ENCODE peak calls at places on chromosome 1, in ten cellular contexts. One of them, this sample, is unnamed.

GRCh38 chr1:34758751-34759150 is 789 bp upstream of the GJB4 start:
- DNase-seq in breast epithelium: no peak
- DNase-seq in suprapubic skin: no peak
- DNase-seq in colonic mucosa: no peak
- DNase-seq in PC-3: peak
- DNase-seq in CD8-positive, alpha-beta T cell: no peak
- DNase-seq in heart left ventricle: no peak
- DNase-seq in fibroblast of lung: no peak
- DNase-seq in body of pancreas: no peak
- DNase-seq in tibial artery: no peak
- DNase-seq in this sample: no peak

GRCh38 chr1:181166377-181167196 is 78.1 kb downstream of the IER5 start:
- DNase-seq in PC-3: peak
- DNase-seq in fibroblast of lung: peak
- DNase-seq in suprapubic skin: no peak
- DNase-seq in colonic mucosa: peak
- DNase-seq in heart left ventricle: no peak
- DNase-seq in body of pancreas: peak
- DNase-seq in CD8-positive, alpha-beta T cell: peak
- DNase-seq in tibial artery: peak
- DNase-seq in breast epithelium: no peak
- DNase-seq in this sample: peak

GRCh38 chr1:54996869-54997710 is 1.6 kb upstream of the BSND start:
- DNase-seq in heart left ventricle: no peak
- DNase-seq in suprapubic skin: no peak
- DNase-seq in colonic mucosa: no peak
- DNase-seq in CD8-positive, alpha-beta T cell: no peak
- DNase-seq in breast epithelium: no peak
- DNase-seq in body of pancreas: no peak
- DNase-seq in tibial artery: no peak
- DNase-seq in PC-3: no peak
- DNase-seq in fibroblast of lung: peak
- DNase-seq in this sample: peak

GRCh38 chr1:237134929-237135328 is 92.9 kb downstream of the RYR2 start:
- DNase-seq in body of pancreas: no peak
- DNase-seq in breast epithelium: no peak
- DNase-seq in tibial artery: no peak
- DNase-seq in fibroblast of lung: no peak
- DNase-seq in PC-3: no peak
- DNase-seq in suprapubic skin: no peak
- DNase-seq in heart left ventricle: no peak
- DNase-seq in colonic mucosa: no peak
- DNase-seq in CD8-positive, alpha-beta T cell: no peak
- DNase-seq in this sample: no peak

GRCh38 chr1:84442256-84442655 is 36.8 kb upstream of the RPF1 start:
- DNase-seq in CD8-positive, alpha-beta T cell: no peak
- DNase-seq in body of pancreas: no peak
- DNase-seq in PC-3: peak
- DNase-seq in breast epithelium: no peak
- DNase-seq in colonic mucosa: no peak
- DNase-seq in fibroblast of lung: peak
- DNase-seq in tibial artery: no peak
- DNase-seq in heart left ventricle: no peak
- DNase-seq in suprapubic skin: no peak
- DNase-seq in this sample: peak

GRCh38 chr1:14929547-14930223 is 223.9 kb upstream of the TMEM51 start:
- DNase-seq in PC-3: peak
- DNase-seq in heart left ventricle: peak
- DNase-seq in tibial artery: no peak
- DNase-seq in breast epithelium: peak
- DNase-seq in suprapubic skin: no peak
- DNase-seq in CD8-positive, alpha-beta T cell: no peak
- DNase-seq in fibroblast of lung: peak
- DNase-seq in body of pancreas: peak
- DNase-seq in colonic mucosa: peak
- DNase-seq in this sample: no peak

GRCh38 chr1:90879281-90879680 is 142.6 kb downstream of the ZNF644 start:
- DNase-seq in body of pancreas: no peak
- DNase-seq in PC-3: peak
- DNase-seq in heart left ventricle: no peak
- DNase-seq in tibial artery: no peak
- DNase-seq in colonic mucosa: no peak
- DNase-seq in suprapubic skin: no peak
- DNase-seq in fibroblast of lung: peak
- DNase-seq in breast epithelium: no peak
- DNase-seq in CD8-positive, alpha-beta T cell: no peak
- DNase-seq in this sample: no peak

GRCh38 chr1:174998569-174999215 is 1.1 kb upstream of the CACYBP start:
- DNase-seq in PC-3: peak
- DNase-seq in heart left ventricle: no peak
- DNase-seq in suprapubic skin: no peak
- DNase-seq in CD8-positive, alpha-beta T cell: peak
- DNase-seq in breast epithelium: no peak
- DNase-seq in fibroblast of lung: peak
- DNase-seq in tibial artery: no peak
- DNase-seq in colonic mucosa: peak
- DNase-seq in body of pancreas: peak
- DNase-seq in this sample: peak

GRCh38 chr1:225697437-225697836 is 44.5 kb upstream of the ENAH start:
- DNase-seq in colonic mucosa: no peak
- DNase-seq in tibial artery: peak
- DNase-seq in breast epithelium: no peak
- DNase-seq in suprapubic skin: no peak
- DNase-seq in PC-3: no peak
- DNase-seq in fibroblast of lung: no peak
- DNase-seq in CD8-positive, alpha-beta T cell: no peak
- DNase-seq in heart left ventricle: no peak
- DNase-seq in body of pancreas: peak
- DNase-seq in this sample: no peak

GRCh38 chr1:42736152-42736551 is 3.9 kb downstream of the CLDN19 start:
- DNase-seq in breast epithelium: no peak
- DNase-seq in PC-3: peak
- DNase-seq in colonic mucosa: peak
- DNase-seq in body of pancreas: no peak
- DNase-seq in heart left ventricle: no peak
- DNase-seq in suprapubic skin: peak
- DNase-seq in fibroblast of lung: peak
- DNase-seq in tibial artery: no peak
- DNase-seq in CD8-positive, alpha-beta T cell: no peak
- DNase-seq in this sample: peak
- TF ChIP-seq CTCF in breast epithelium: no peak
- TF ChIP-seq CTCF in PC-3: peak
- TF ChIP-seq CTCF in colonic mucosa: no peak
- TF ChIP-seq CTCF in body of pancreas: no peak
- TF ChIP-seq CTCF in heart left ventricle: peak
- TF ChIP-seq CTCF in suprapubic skin: no peak
- TF ChIP-seq CTCF in fibroblast of lung: no peak
- TF ChIP-seq CTCF in tibial artery: no peak
- TF ChIP-seq CTCF in CD8-positive, alpha-beta T cell: no peak
- TF ChIP-seq CTCF in this sample: peak

GRCh38 chr1:159009704-159010361 is at the start of gene IFI16:
- DNase-seq in breast epithelium: no peak
- DNase-seq in heart left ventricle: no peak
- DNase-seq in tibial artery: no peak
- DNase-seq in PC-3: peak
- DNase-seq in fibroblast of lung: peak
- DNase-seq in CD8-positive, alpha-beta T cell: peak
- DNase-seq in suprapubic skin: peak
- DNase-seq in body of pancreas: peak
- DNase-seq in colonic mucosa: peak
- DNase-seq in this sample: peak

GRCh38 chr1:159010398-159010797 is 691 bp downstream of the IFI16 start:
- DNase-seq in breast epithelium: no peak
- DNase-seq in fibroblast of lung: no peak
- DNase-seq in body of pancreas: no peak
- DNase-seq in colonic mucosa: no peak
- DNase-seq in heart left ventricle: no peak
- DNase-seq in tibial artery: no peak
- DNase-seq in PC-3: no peak
- DNase-seq in CD8-positive, alpha-beta T cell: no peak
- DNase-seq in suprapubic skin: no peak
- DNase-seq in this sample: peak

GRCh38 chr1:159009287-159009686 is 420 bp upstream of the IFI16 start:
- DNase-seq in suprapubic skin: no peak
- DNase-seq in heart left ventricle: no peak
- DNase-seq in fibroblast of lung: no peak
- DNase-seq in body of pancreas: no peak
- DNase-seq in breast epithelium: no peak
- DNase-seq in CD8-positive, alpha-beta T cell: no peak
- DNase-seq in PC-3: no peak
- DNase-seq in colonic mucosa: no peak
- DNase-seq in tibial artery: no peak
- DNase-seq in this sample: no peak

GRCh38 chr1:159007734-159008133 is 2.0 kb upstream of the IFI16 start:
- DNase-seq in fibroblast of lung: no peak
- DNase-seq in colonic mucosa: no peak
- DNase-seq in tibial artery: no peak
- DNase-seq in suprapubic skin: no peak
- DNase-seq in PC-3: no peak
- DNase-seq in body of pancreas: no peak
- DNase-seq in CD8-positive, alpha-beta T cell: no peak
- DNase-seq in breast epithelium: no peak
- DNase-seq in heart left ventricle: no peak
- DNase-seq in this sample: no peak

DNA sequence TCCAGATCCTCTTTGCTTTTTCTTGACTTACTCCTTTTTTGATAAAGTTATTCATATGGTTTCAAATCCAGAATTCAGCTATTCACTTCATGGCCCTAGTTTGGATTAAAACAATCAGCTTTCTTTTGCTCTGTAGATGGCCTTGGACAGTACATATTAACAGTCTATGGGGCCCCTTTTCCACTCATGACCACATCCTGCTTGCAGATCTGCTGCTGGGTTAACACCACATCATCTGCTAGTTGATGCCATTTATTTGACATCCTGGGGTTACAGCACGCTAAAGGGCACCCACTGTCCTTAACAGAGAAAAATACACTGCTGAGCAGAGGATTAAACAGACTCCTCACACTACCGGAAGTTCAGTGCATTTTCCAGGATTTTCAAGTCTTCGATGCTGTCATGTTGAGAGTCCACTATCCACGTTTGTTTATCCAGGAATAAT is 941 bp upstream of the IFI16 start:
- DNase-seq in colonic mucosa: no peak
- DNase-seq in PC-3: no peak
- DNase-seq in fibroblast of lung: peak
- DNase-seq in breast epithelium: no peak
- DNase-seq in suprapubic skin: no peak
- DNase-seq in heart left ventricle: no peak
- DNase-seq in tibial artery: no peak
- DNase-seq in CD8-positive, alpha-beta T cell: peak
- DNase-seq in body of pancreas: no peak
- DNase-seq in this sample: peak
- H3K4me3 ChIP-seq in colonic mucosa: no peak
- H3K4me3 ChIP-seq in PC-3: no peak
- H3K4me3 ChIP-seq in fibroblast of lung: no peak
- H3K4me3 ChIP-seq in breast epithelium: peak
- H3K4me3 ChIP-seq in suprapubic skin: no peak
- H3K4me3 ChIP-seq in heart left ventricle: peak
- H3K4me3 ChIP-seq in tibial artery: no peak
- H3K4me3 ChIP-seq in CD8-positive, alpha-beta T cell: peak
- H3K4me3 ChIP-seq in body of pancreas: no peak
- H3K4me3 ChIP-seq in this sample: no peak

GRCh38 chr1:107782192-107782845 is 182.7 kb downstream of the VAV3 start:
- DNase-seq in fibroblast of lung: peak
- DNase-seq in body of pancreas: peak
- DNase-seq in heart left ventricle: no peak
- DNase-seq in tibial artery: no peak
- DNase-seq in PC-3: peak
- DNase-seq in suprapubic skin: no peak
- DNase-seq in breast epithelium: no peak
- DNase-seq in CD8-positive, alpha-beta T cell: peak
- DNase-seq in colonic mucosa: peak
- DNase-seq in this sample: peak
- TF ChIP-seq CTCF in fibroblast of lung: peak
- TF ChIP-seq CTCF in body of pancreas: peak
- TF ChIP-seq CTCF in heart left ventricle: peak
- TF ChIP-seq CTCF in tibial artery: peak
- TF ChIP-seq CTCF in PC-3: peak
- TF ChIP-seq CTCF in suprapubic skin: peak
- TF ChIP-seq CTCF in breast epithelium: peak
- TF ChIP-seq CTCF in CD8-positive, alpha-beta T cell: peak
- TF ChIP-seq CTCF in colonic mucosa: peak
- TF ChIP-seq CTCF in this sample: peak

GRCh38 chr1:21813542-21813941 is 1.5 kb downstream of the LDLRAD2 start:
- DNase-seq in colonic mucosa: no peak
- DNase-seq in breast epithelium: no peak
- DNase-seq in heart left ventricle: no peak
- DNase-seq in fibroblast of lung: no peak
- DNase-seq in body of pancreas: no peak
- DNase-seq in suprapubic skin: no peak
- DNase-seq in CD8-positive, alpha-beta T cell: no peak
- DNase-seq in PC-3: no peak
- DNase-seq in tibial artery: no peak
- DNase-seq in this sample: no peak

GRCh38 chr1:21814241-21814918 is 2.3 kb downstream of the LDLRAD2 start:
- DNase-seq in CD8-positive, alpha-beta T cell: no peak
- DNase-seq in heart left ventricle: no peak
- DNase-seq in PC-3: no peak
- DNase-seq in breast epithelium: no peak
- DNase-seq in colonic mucosa: no peak
- DNase-seq in fibroblast of lung: no peak
- DNase-seq in suprapubic skin: no peak
- DNase-seq in tibial artery: no peak
- DNase-seq in body of pancreas: no peak
- DNase-seq in this sample: no peak

GRCh38 chr1:21815724-21816311 is 3.8 kb downstream of the LDLRAD2 start:
- DNase-seq in breast epithelium: no peak
- DNase-seq in body of pancreas: no peak
- DNase-seq in suprapubic skin: no peak
- DNase-seq in colonic mucosa: no peak
- DNase-seq in fibroblast of lung: no peak
- DNase-seq in heart left ventricle: no peak
- DNase-seq in CD8-positive, alpha-beta T cell: no peak
- DNase-seq in tibial artery: no peak
- DNase-seq in PC-3: no peak
- DNase-seq in this sample: no peak

GRCh38 chr1:21816602-21817302 is 4.7 kb downstream of the LDLRAD2 start:
- DNase-seq in suprapubic skin: no peak
- DNase-seq in colonic mucosa: no peak
- DNase-seq in CD8-positive, alpha-beta T cell: no peak
- DNase-seq in tibial artery: no peak
- DNase-seq in body of pancreas: no peak
- DNase-seq in breast epithelium: no peak
- DNase-seq in PC-3: peak
- DNase-seq in heart left ventricle: no peak
- DNase-seq in fibroblast of lung: peak
- DNase-seq in this sample: peak

DNA sequence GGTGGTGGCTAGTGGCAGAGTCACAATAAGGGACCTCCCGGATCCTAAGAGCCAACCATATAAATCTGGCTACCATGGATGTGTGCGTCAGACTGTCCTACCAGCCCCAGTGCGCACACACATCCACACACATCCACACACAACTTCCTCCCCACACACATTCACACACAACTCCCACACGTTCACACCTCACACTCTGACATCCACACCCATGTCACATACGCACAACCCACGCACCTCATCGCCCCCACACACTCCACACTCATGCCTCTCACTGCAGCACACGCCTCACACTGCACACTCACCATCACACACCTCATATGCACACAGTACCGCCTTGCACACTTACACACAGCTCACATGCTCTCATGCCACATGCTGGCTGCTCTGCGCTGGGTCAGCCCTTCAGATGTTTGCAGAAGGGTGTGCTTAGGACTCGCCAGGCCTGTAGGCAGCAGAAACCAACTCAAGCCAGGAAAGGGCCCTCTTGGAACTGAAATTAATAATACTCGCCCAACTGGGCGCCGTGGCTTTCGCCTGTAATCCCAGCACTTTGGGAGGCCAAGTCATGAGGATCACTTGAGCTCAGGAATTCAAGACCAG is 3.0 kb downstream of the LDLRAD2 start:
- DNase-seq in CD8-positive, alpha-beta T cell: no peak
- DNase-seq in breast epithelium: no peak
- DNase-seq in fibroblast of lung: no peak
- DNase-seq in PC-3: no peak
- DNase-seq in body of pancreas: no peak
- DNase-seq in heart left ventricle: no peak
- DNase-seq in suprapubic skin: no peak
- DNase-seq in tibial artery: no peak
- DNase-seq in colonic mucosa: no peak
- DNase-seq in this sample: no peak
- H3K4me3 ChIP-seq in CD8-positive, alpha-beta T cell: no peak
- H3K4me3 ChIP-seq in breast epithelium: peak
- H3K4me3 ChIP-seq in fibroblast of lung: no peak
- H3K4me3 ChIP-seq in PC-3: no peak
- H3K4me3 ChIP-seq in body of pancreas: no peak
- H3K4me3 ChIP-seq in heart left ventricle: no peak
- H3K4me3 ChIP-seq in suprapubic skin: no peak
- H3K4me3 ChIP-seq in tibial artery: no peak
- H3K4me3 ChIP-seq in colonic mucosa: no peak
- H3K4me3 ChIP-seq in this sample: no peak

This sample was measured in cardiac fibroblast.